ENCODE peak calls at places on chromosomes 3 and 15, in six cellular contexts. One of them, this sample, is unnamed.
A peak's percentile ranks its signal among the peaks of the same experiment; 100 is the strongest.

GRCh38 chr3:118804959-118805358 is 229.7 kb downstream of the IGSF11 start:
- DNase-seq in AG10803: no peak
- DNase-seq in fibroblast of the aortic adventitia: no peak
- DNase-seq in GM19239: no peak
- DNase-seq in uterus: no peak
- DNase-seq in fibroblast of the conjunctiva: no peak
- DNase-seq in this sample: no peak

GRCh38 chr15:69412701-69413100 is 1.4 kb upstream of the KIF23 start:
- DNase-seq in AG10803: no peak
- DNase-seq in fibroblast of the aortic adventitia: no peak
- DNase-seq in GM19239: no peak
- DNase-seq in uterus: no peak
- DNase-seq in fibroblast of the conjunctiva: no peak
- DNase-seq in this sample: no peak

GRCh38 chr15:72050700-72051099 is 67.2 kb downstream of the MYO9A start:
- DNase-seq in AG10803: peak; percentile 27
- DNase-seq in fibroblast of the aortic adventitia: no peak
- DNase-seq in GM19239: no peak
- DNase-seq in uterus: no peak
- DNase-seq in fibroblast of the conjunctiva: no peak
- DNase-seq in this sample: no peak

GRCh38 chr15:95327661-95328060 is 1002.8 kb upstream of the NR2F2 start:
- DNase-seq in AG10803: no peak
- DNase-seq in fibroblast of the aortic adventitia: no peak
- DNase-seq in GM19239: no peak
- DNase-seq in uterus: no peak
- DNase-seq in fibroblast of the conjunctiva: no peak
- DNase-seq in this sample: peak; percentile 11

GRCh38 chr3:131716007-131716406 is 213.2 kb upstream of the MRPL3 start:
- DNase-seq in AG10803: no peak
- DNase-seq in fibroblast of the aortic adventitia: no peak
- DNase-seq in GM19239: peak; percentile 10
- DNase-seq in uterus: no peak
- DNase-seq in fibroblast of the conjunctiva: no peak
- DNase-seq in this sample: no peak

GRCh38 chr3:14773691-14774128 is 45.1 kb upstream of the FGD5 start:
- DNase-seq in AG10803: no peak
- DNase-seq in fibroblast of the aortic adventitia: no peak
- DNase-seq in GM19239: no peak
- DNase-seq in uterus: no peak
- DNase-seq in fibroblast of the conjunctiva: no peak
- DNase-seq in this sample: no peak

GRCh38 chr15:38652183-38652794 is 87.7 kb upstream of the RASGRP1 start:
- DNase-seq in AG10803: no peak
- DNase-seq in fibroblast of the aortic adventitia: no peak
- DNase-seq in GM19239: no peak
- DNase-seq in uterus: no peak
- DNase-seq in fibroblast of the conjunctiva: no peak
- DNase-seq in this sample: no peak

GRCh38 chr3:149080699-149081091 is 5.6 kb downstream of the HLTF start:
- DNase-seq in AG10803: peak; percentile 36
- DNase-seq in fibroblast of the aortic adventitia: peak; percentile 74
- DNase-seq in GM19239: no peak
- DNase-seq in uterus: no peak
- DNase-seq in fibroblast of the conjunctiva: peak; percentile 9
- DNase-seq in this sample: peak; percentile 46

GRCh38 chr3:13599887-13600450 is 51.0 kb downstream of the FBLN2 start:
- DNase-seq in AG10803: no peak
- DNase-seq in fibroblast of the aortic adventitia: no peak
- DNase-seq in GM19239: no peak
- DNase-seq in uterus: no peak
- DNase-seq in fibroblast of the conjunctiva: no peak
- DNase-seq in this sample: no peak

GRCh38 chr3:129560931-129561594 is 18.1 kb downstream of the H1-8 start:
- DNase-seq in AG10803: peak; percentile 91
- DNase-seq in fibroblast of the aortic adventitia: peak; percentile 84
- DNase-seq in GM19239: no peak
- DNase-seq in uterus: peak; percentile 89
- DNase-seq in fibroblast of the conjunctiva: peak; percentile 85
- DNase-seq in this sample: peak; percentile 32

GRCh38 chr3:62372621-62373041 is 719 bp downstream of the FEZF2 start:
- DNase-seq in AG10803: no peak
- DNase-seq in fibroblast of the aortic adventitia: no peak
- DNase-seq in GM19239: no peak
- DNase-seq in uterus: no peak
- DNase-seq in fibroblast of the conjunctiva: no peak
- DNase-seq in this sample: no peak

GRCh38 chr3:124691599-124691998 is 38.7 kb upstream of the UMPS start:
- DNase-seq in AG10803: no peak
- DNase-seq in fibroblast of the aortic adventitia: no peak
- DNase-seq in GM19239: no peak
- DNase-seq in uterus: no peak
- DNase-seq in fibroblast of the conjunctiva: no peak
- DNase-seq in this sample: no peak

GRCh38 chr3:28791713-28792255 is 443.2 kb upstream of the AZI2 start:
- DNase-seq in AG10803: no peak
- DNase-seq in fibroblast of the aortic adventitia: no peak
- DNase-seq in GM19239: no peak
- DNase-seq in uterus: no peak
- DNase-seq in fibroblast of the conjunctiva: no peak
- DNase-seq in this sample: peak; percentile 73

GRCh38 chr3:147424325-147424910 is 15.3 kb downstream of the ZIC1 start:
- DNase-seq in AG10803: no peak
- DNase-seq in fibroblast of the aortic adventitia: no peak
- DNase-seq in GM19239: no peak
- DNase-seq in uterus: no peak
- DNase-seq in fibroblast of the conjunctiva: no peak
- DNase-seq in this sample: peak; percentile 80

GRCh38 chr3:172201136-172201989 is 162.0 kb downstream of the FNDC3B start:
- DNase-seq in AG10803: peak; percentile 94
- DNase-seq in fibroblast of the aortic adventitia: peak; percentile 98
- DNase-seq in GM19239: no peak
- DNase-seq in uterus: peak; percentile 75
- DNase-seq in fibroblast of the conjunctiva: peak; percentile 72
- DNase-seq in this sample: peak; percentile 93

GRCh38 chr15:101255615-101256350 is 3.9 kb upstream of the CHSY1 start:
- DNase-seq in AG10803: no peak
- DNase-seq in fibroblast of the aortic adventitia: peak; percentile 86
- DNase-seq in GM19239: no peak
- DNase-seq in uterus: no peak
- DNase-seq in fibroblast of the conjunctiva: no peak
- DNase-seq in this sample: peak; percentile 87

GRCh38 chr3:177467268-177467985 is 270.1 kb upstream of the TBL1XR1 start:
- DNase-seq in AG10803: no peak
- DNase-seq in fibroblast of the aortic adventitia: no peak
- DNase-seq in GM19239: no peak
- DNase-seq in uterus: no peak
- DNase-seq in fibroblast of the conjunctiva: no peak
- DNase-seq in this sample: no peak

This sample was measured in brain microvascular endothelial cell.